ENCODE peak calls at places on chromosomes 16 and 17, in six cellular contexts. One of them, this sample, is unnamed.

GRCh38 chr17:2853111-2853721 is 57.0 kb downstream of the RAP1GAP2 start:
- DNase-seq in neuronal stem cell: no peak
- DNase-seq in Panc1: no peak
- DNase-seq in kidney: peak; percentile 86
- DNase-seq in right lobe of liver: no peak
- DNase-seq in transverse colon: peak; percentile 60
- DNase-seq in this sample: no peak

GRCh38 chr17:38539386-38539785 is 66.4 kb downstream of the SRCIN1 start:
- DNase-seq in neuronal stem cell: no peak
- DNase-seq in Panc1: no peak
- DNase-seq in kidney: peak; percentile 39
- DNase-seq in right lobe of liver: no peak
- DNase-seq in transverse colon: no peak
- DNase-seq in this sample: no peak

GRCh38 chr16:49341706-49342105 is 31.9 kb upstream of the C16orf78 start:
- DNase-seq in neuronal stem cell: no peak
- DNase-seq in Panc1: no peak
- DNase-seq in kidney: no peak
- DNase-seq in right lobe of liver: peak; percentile 15
- DNase-seq in transverse colon: no peak
- DNase-seq in this sample: no peak

GRCh38 chr17:45265823-45266222 is 3.9 kb upstream of the SPATA32 start:
- DNase-seq in neuronal stem cell: no peak
- DNase-seq in Panc1: no peak
- DNase-seq in kidney: no peak
- DNase-seq in right lobe of liver: no peak
- DNase-seq in transverse colon: peak; percentile 76
- DNase-seq in this sample: no peak

GRCh38 chr17:65270499-65270898 is 133.3 kb downstream of the RGS9 start:
- DNase-seq in neuronal stem cell: no peak
- DNase-seq in Panc1: no peak
- DNase-seq in kidney: no peak
- DNase-seq in right lobe of liver: no peak
- DNase-seq in transverse colon: no peak
- DNase-seq in this sample: no peak

GRCh38 chr17:80826955-80827645 is 164.5 kb upstream of the CHMP6 start:
- DNase-seq in neuronal stem cell: no peak
- DNase-seq in Panc1: no peak
- DNase-seq in kidney: peak; percentile 83
- DNase-seq in right lobe of liver: peak; percentile 46
- DNase-seq in transverse colon: no peak
- DNase-seq in this sample: peak; percentile 88

GRCh38 chr16:21638573-21638975 is 13.8 kb downstream of the IGSF6 start:
- DNase-seq in neuronal stem cell: no peak
- DNase-seq in Panc1: no peak
- DNase-seq in kidney: no peak
- DNase-seq in right lobe of liver: no peak
- DNase-seq in transverse colon: no peak
- DNase-seq in this sample: no peak

GRCh38 chr17:57868007-57868774 is 18.3 kb upstream of the MRPS23 start:
- DNase-seq in neuronal stem cell: peak; percentile 56
- DNase-seq in Panc1: no peak
- DNase-seq in kidney: peak; percentile 89
- DNase-seq in right lobe of liver: no peak
- DNase-seq in transverse colon: peak; percentile 65
- DNase-seq in this sample: no peak

GRCh38 chr17:65103896-65104295 is 33.3 kb upstream of the RGS9 start:
- DNase-seq in neuronal stem cell: no peak
- DNase-seq in Panc1: no peak
- DNase-seq in kidney: no peak
- DNase-seq in right lobe of liver: no peak
- DNase-seq in transverse colon: no peak
- DNase-seq in this sample: peak; percentile 23

GRCh38 chr16:29775742-29776408 is 2.2 kb upstream of the ZG16 start:
- DNase-seq in neuronal stem cell: no peak
- DNase-seq in Panc1: no peak
- DNase-seq in kidney: no peak
- DNase-seq in right lobe of liver: no peak
- DNase-seq in transverse colon: no peak
- DNase-seq in this sample: no peak

GRCh38 chr17:78251773-78252103 is 20.3 kb downstream of the TMEM235 start:
- DNase-seq in neuronal stem cell: no peak
- DNase-seq in Panc1: no peak
- DNase-seq in kidney: peak; percentile 70
- DNase-seq in right lobe of liver: no peak
- DNase-seq in transverse colon: no peak
- DNase-seq in this sample: no peak

GRCh38 chr17:78249836-78250806 is 18.7 kb downstream of the TMEM235 start:
- DNase-seq in neuronal stem cell: no peak
- DNase-seq in Panc1: no peak
- DNase-seq in kidney: peak; percentile 72
- DNase-seq in right lobe of liver: no peak
- DNase-seq in transverse colon: no peak
- DNase-seq in this sample: no peak

GRCh38 chr17:78252701-78253635 is 21.5 kb downstream of the TMEM235 start:
- DNase-seq in neuronal stem cell: no peak
- DNase-seq in Panc1: no peak
- DNase-seq in kidney: peak; percentile 82
- DNase-seq in right lobe of liver: no peak
- DNase-seq in transverse colon: no peak
- DNase-seq in this sample: no peak

GRCh38 chr17:78252111-78252634 is 20.7 kb downstream of the TMEM235 start:
- DNase-seq in neuronal stem cell: no peak
- DNase-seq in Panc1: no peak
- DNase-seq in kidney: no peak
- DNase-seq in right lobe of liver: no peak
- DNase-seq in transverse colon: peak; percentile 69
- DNase-seq in this sample: no peak

DNA sequence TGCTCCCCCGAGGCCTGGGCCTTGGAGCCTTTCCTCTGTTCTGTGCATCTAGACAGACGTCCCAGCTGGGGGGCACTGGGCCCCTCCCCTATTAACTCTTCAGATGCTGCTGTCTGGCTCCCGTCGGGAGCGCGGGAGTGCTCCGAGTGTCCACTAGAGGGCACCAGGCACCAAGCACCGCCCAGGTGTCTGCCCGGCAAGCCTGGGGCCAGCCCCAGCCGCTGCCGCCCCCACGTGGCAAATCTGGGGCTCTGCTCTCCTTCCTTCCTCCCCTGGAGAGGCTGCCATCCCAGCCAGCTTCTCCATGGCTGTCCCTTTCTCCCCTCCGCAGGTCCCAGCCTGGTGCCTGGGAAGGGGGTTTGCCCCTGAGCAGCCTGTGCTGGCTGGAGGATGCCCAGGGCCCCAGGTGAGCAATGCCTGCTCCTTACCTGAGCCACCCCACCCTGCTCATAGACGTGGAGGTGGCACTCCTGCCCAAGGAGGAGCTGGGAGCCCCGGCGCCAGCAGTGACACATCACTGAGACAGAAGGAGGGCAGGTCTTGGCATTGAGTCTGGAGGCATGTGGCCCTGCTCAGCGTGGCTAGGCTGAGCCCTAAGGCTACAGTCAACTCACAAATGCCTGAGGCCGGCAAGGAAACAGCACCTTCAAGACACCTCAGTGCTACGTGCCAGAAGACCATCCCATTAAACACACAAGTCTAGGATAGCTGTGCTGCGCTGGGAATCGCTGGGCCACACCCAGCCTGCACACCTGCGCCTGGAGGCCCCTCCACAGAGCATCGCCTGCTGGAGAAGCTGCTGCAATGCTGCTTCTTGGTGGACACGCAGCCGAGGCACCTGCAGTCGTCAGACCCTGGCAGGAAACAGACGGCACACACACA is 19.7 kb downstream of the TMEM235 start:
- DNase-seq in neuronal stem cell: peak; percentile 82
- DNase-seq in Panc1: peak; percentile 55
- DNase-seq in kidney: peak; percentile 95
- DNase-seq in right lobe of liver: peak; percentile 89
- DNase-seq in transverse colon: peak; percentile 87
- DNase-seq in this sample: peak; percentile 91
- H3K27ac ChIP-seq in neuronal stem cell: no peak overlapping the region
- H3K27ac ChIP-seq in Panc1: peak overlapping the region; percentile 18
- H3K27ac ChIP-seq in kidney: no peak overlapping the region
- H3K27ac ChIP-seq in right lobe of liver: no peak overlapping the region
- H3K27ac ChIP-seq in transverse colon: peak overlapping the region; percentile 15
- H3K27ac ChIP-seq in this sample: no peak overlapping the region

GRCh38 chr16:58563775-58564174 is 48.5 kb downstream of the SETD6 start:
- DNase-seq in neuronal stem cell: no peak
- DNase-seq in Panc1: no peak
- DNase-seq in kidney: no peak
- DNase-seq in right lobe of liver: no peak
- DNase-seq in transverse colon: no peak
- DNase-seq in this sample: no peak
- H3K36me3 ChIP-seq in neuronal stem cell: peaks cover 94% of the 10 kb centered on the region
- H3K36me3 ChIP-seq in Panc1: peaks cover 13% of the 10 kb centered on the region
- H3K36me3 ChIP-seq in kidney: peaks cover 41% of the 10 kb centered on the region
- H3K36me3 ChIP-seq in right lobe of liver: peaks cover 49% of the 10 kb centered on the region
- H3K36me3 ChIP-seq in transverse colon: peaks cover 39% of the 10 kb centered on the region
- H3K36me3 ChIP-seq in this sample: peaks cover 69% of the 10 kb centered on the region

GRCh38 chr17:78898075-78898836 is 4.7 kb downstream of the CEP295NL start:
- DNase-seq in neuronal stem cell: no peak
- DNase-seq in Panc1: no peak
- DNase-seq in kidney: no peak
- DNase-seq in right lobe of liver: no peak
- DNase-seq in transverse colon: no peak
- DNase-seq in this sample: no peak
- H3K27ac ChIP-seq in neuronal stem cell: no peak overlapping the region
- H3K27ac ChIP-seq in Panc1: no peak overlapping the region
- H3K27ac ChIP-seq in kidney: no peak overlapping the region
- H3K27ac ChIP-seq in right lobe of liver: no peak overlapping the region
- H3K27ac ChIP-seq in transverse colon: no peak overlapping the region
- H3K27ac ChIP-seq in this sample: no peak overlapping the region

GRCh38 chr16:11023640-11024039 is 79.3 kb downstream of the CLEC16A start:
- DNase-seq in neuronal stem cell: no peak
- DNase-seq in Panc1: no peak
- DNase-seq in kidney: no peak
- DNase-seq in right lobe of liver: no peak
- DNase-seq in transverse colon: no peak
- DNase-seq in this sample: no peak
- H3K36me3 ChIP-seq in neuronal stem cell: peaks cover 47% of the 10 kb centered on the region
- H3K36me3 ChIP-seq in Panc1: no peaks in the 10 kb centered on the region
- H3K36me3 ChIP-seq in kidney: peaks cover 27% of the 10 kb centered on the region
- H3K36me3 ChIP-seq in right lobe of liver: peaks cover 9% of the 10 kb centered on the region
- H3K36me3 ChIP-seq in transverse colon: peaks cover 12% of the 10 kb centered on the region
- H3K36me3 ChIP-seq in this sample: peaks cover 8% of the 10 kb centered on the region

GRCh38 chr16:85168732-85169256 is 56.5 kb upstream of the CIBAR2 start:
- DNase-seq in neuronal stem cell: peak; percentile 69
- DNase-seq in Panc1: no peak
- DNase-seq in kidney: peak; percentile 90
- DNase-seq in right lobe of liver: peak; percentile 79
- DNase-seq in transverse colon: peak; percentile 47
- DNase-seq in this sample: peak; percentile 84
- H3K27ac ChIP-seq in neuronal stem cell: no peak overlapping the region
- H3K27ac ChIP-seq in Panc1: no peak overlapping the region
- H3K27ac ChIP-seq in kidney: peak overlapping the region; percentile 43
- H3K27ac ChIP-seq in right lobe of liver: no peak overlapping the region
- H3K27ac ChIP-seq in transverse colon: peak overlapping the region; percentile 73
- H3K27ac ChIP-seq in this sample: no peak overlapping the region

DNA sequence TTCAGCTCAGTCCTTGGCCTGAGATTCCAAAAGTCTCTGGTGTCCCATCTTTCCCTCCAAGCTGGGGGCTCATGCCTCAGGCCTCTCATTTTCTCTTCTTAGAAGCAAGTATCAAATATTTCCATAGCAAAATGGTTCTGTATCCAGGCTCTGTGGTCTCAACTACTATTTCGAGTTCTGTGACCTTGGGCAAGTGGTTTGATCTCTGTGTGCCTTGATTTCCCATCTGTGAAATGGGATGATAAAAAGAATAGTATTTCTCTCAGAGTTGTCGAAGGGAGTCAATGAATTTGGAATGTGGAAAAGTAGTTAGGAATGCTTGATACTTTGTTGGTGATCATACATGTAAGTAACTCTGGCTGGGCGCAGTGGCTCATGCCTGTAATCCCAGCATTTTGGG is 6.4 kb downstream of the SYT17 start:
- DNase-seq in neuronal stem cell: no peak
- DNase-seq in Panc1: no peak
- DNase-seq in kidney: no peak
- DNase-seq in right lobe of liver: no peak
- DNase-seq in transverse colon: no peak
- DNase-seq in this sample: no peak
- H3K36me3 ChIP-seq in neuronal stem cell: no peaks in the 10 kb centered on the region
- H3K36me3 ChIP-seq in Panc1: no peaks in the 10 kb centered on the region
- H3K36me3 ChIP-seq in kidney: no peaks in the 10 kb centered on the region
- H3K36me3 ChIP-seq in right lobe of liver: no peaks in the 10 kb centered on the region
- H3K36me3 ChIP-seq in transverse colon: no peaks in the 10 kb centered on the region
- H3K36me3 ChIP-seq in this sample: no peaks in the 10 kb centered on the region

GRCh38 chr16:75938818-75939217 is 212.5 kb upstream of the CPHXL start:
- DNase-seq in neuronal stem cell: no peak
- DNase-seq in Panc1: no peak
- DNase-seq in kidney: no peak
- DNase-seq in right lobe of liver: no peak
- DNase-seq in transverse colon: no peak
- DNase-seq in this sample: no peak
- H3K27ac ChIP-seq in neuronal stem cell: no peak overlapping the region
- H3K27ac ChIP-seq in Panc1: no peak overlapping the region
- H3K27ac ChIP-seq in kidney: no peak overlapping the region
- H3K27ac ChIP-seq in right lobe of liver: no peak overlapping the region
- H3K27ac ChIP-seq in transverse colon: no peak overlapping the region
- H3K27ac ChIP-seq in this sample: no peak overlapping the region

DNA sequence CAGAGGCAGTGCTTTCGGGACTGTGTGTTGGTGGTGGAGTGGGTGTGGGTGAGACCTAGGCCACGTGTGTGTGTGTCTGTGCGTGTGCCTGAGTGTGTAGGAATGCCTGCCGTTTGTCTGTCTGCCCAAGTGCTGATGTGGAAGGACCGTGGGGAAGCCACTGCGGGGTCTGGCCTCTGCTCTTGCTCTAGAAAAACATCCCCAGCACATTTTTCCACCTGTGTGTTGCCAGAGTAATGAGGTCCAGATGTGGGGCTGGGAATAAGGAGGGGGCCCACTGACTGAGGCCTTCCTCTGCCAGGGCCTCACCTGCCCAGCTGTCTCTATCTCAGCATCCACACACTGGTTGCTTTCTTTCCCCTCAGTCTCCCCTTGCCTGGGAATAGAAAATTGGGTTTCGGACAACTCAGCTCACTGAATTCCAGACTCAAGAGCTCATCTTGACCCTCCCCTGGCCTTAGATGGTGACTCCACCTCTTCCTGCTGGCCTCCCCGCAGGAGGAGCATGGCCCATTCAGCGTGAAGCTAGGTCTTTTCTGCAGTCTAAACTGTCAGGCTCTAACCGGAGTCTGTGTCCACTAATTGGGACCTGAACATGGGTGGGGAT is 7.6 kb downstream of the SGCA start:
- DNase-seq in neuronal stem cell: no peak
- DNase-seq in Panc1: no peak
- DNase-seq in kidney: peak; percentile 69
- DNase-seq in right lobe of liver: no peak
- DNase-seq in transverse colon: no peak
- DNase-seq in this sample: no peak
- H3K36me3 ChIP-seq in neuronal stem cell: no peaks in the 10 kb centered on the region
- H3K36me3 ChIP-seq in Panc1: no peaks in the 10 kb centered on the region
- H3K36me3 ChIP-seq in kidney: no peaks in the 10 kb centered on the region
- H3K36me3 ChIP-seq in right lobe of liver: no peaks in the 10 kb centered on the region
- H3K36me3 ChIP-seq in transverse colon: no peaks in the 10 kb centered on the region
- H3K36me3 ChIP-seq in this sample: no peaks in the 10 kb centered on the region

This sample was measured in A673.